ENCODE peak calls at places on chromosomes 13 and 19, in six cellular contexts. One of them, this sample, is unnamed.
A peak's percentile ranks its signal among the peaks of the same experiment; 100 is the strongest.

GRCh38 chr19:10120538-10121198 is 969 bp upstream of the EIF3G start:
- DNase-seq in stimulated activated CD8-positive, alpha-beta memory T cell treated with anti-CD3 and anti-CD28 coated beads, Interleukin-4, amount 100 ng/mL, for 1 hour: no peak
- DNase-seq in NB4: peak; percentile 76
- DNase-seq in colonic mucosa: no peak
- DNase-seq in pons: no peak
- DNase-seq in GM03348: peak; percentile 85
- DNase-seq in this sample: no peak

GRCh38 chr13:112256716-112257497 is 119.2 kb upstream of the SPACA7 start:
- DNase-seq in stimulated activated CD8-positive, alpha-beta memory T cell treated with anti-CD3 and anti-CD28 coated beads, Interleukin-4, amount 100 ng/mL, for 1 hour: no peak
- DNase-seq in NB4: no peak
- DNase-seq in pons: no peak
- DNase-seq in GM03348: no peak
- DNase-seq in colonic mucosa: no peak
- DNase-seq in this sample: no peak

GRCh38 chr19:55278391-55279135 is 1.3 kb downstream of the HSPBP1 start:
- DNase-seq in pons: no peak
- DNase-seq in NB4: no peak
- DNase-seq in colonic mucosa: no peak
- DNase-seq in GM03348: no peak
- DNase-seq in stimulated activated CD8-positive, alpha-beta memory T cell treated with anti-CD3 and anti-CD28 coated beads, Interleukin-4, amount 100 ng/mL, for 1 hour: no peak
- DNase-seq in this sample: no peak

GRCh38 chr19:45112111-45112827 is 19.3 kb downstream of the PPP1R37 start:
- DNase-seq in colonic mucosa: no peak
- DNase-seq in stimulated activated CD8-positive, alpha-beta memory T cell treated with anti-CD3 and anti-CD28 coated beads, Interleukin-4, amount 100 ng/mL, for 1 hour: no peak
- DNase-seq in NB4: no peak
- DNase-seq in GM03348: no peak
- DNase-seq in pons: no peak
- DNase-seq in this sample: no peak

GRCh38 chr13:109389892-109390345 is 396.5 kb downstream of the IRS2 start:
- DNase-seq in GM03348: peak; percentile 46
- DNase-seq in stimulated activated CD8-positive, alpha-beta memory T cell treated with anti-CD3 and anti-CD28 coated beads, Interleukin-4, amount 100 ng/mL, for 1 hour: no peak
- DNase-seq in colonic mucosa: no peak
- DNase-seq in NB4: peak; percentile 97
- DNase-seq in pons: no peak
- DNase-seq in this sample: peak; percentile 97

GRCh38 chr13:113881614-113882265 is 17.9 kb upstream of the GAS6 start:
- DNase-seq in colonic mucosa: no peak
- DNase-seq in stimulated activated CD8-positive, alpha-beta memory T cell treated with anti-CD3 and anti-CD28 coated beads, Interleukin-4, amount 100 ng/mL, for 1 hour: no peak
- DNase-seq in GM03348: no peak
- DNase-seq in pons: no peak
- DNase-seq in NB4: no peak
- DNase-seq in this sample: no peak

GRCh38 chr19:16133818-16134217 is 9.7 kb upstream of the HSH2D start:
- DNase-seq in pons: no peak
- DNase-seq in stimulated activated CD8-positive, alpha-beta memory T cell treated with anti-CD3 and anti-CD28 coated beads, Interleukin-4, amount 100 ng/mL, for 1 hour: no peak
- DNase-seq in NB4: no peak
- DNase-seq in GM03348: no peak
- DNase-seq in colonic mucosa: no peak
- DNase-seq in this sample: no peak

GRCh38 chr19:44912854-44913253 is 1.6 kb upstream of the APOC1 start:
- DNase-seq in stimulated activated CD8-positive, alpha-beta memory T cell treated with anti-CD3 and anti-CD28 coated beads, Interleukin-4, amount 100 ng/mL, for 1 hour: no peak
- DNase-seq in GM03348: no peak
- DNase-seq in colonic mucosa: no peak
- DNase-seq in pons: peak; percentile 82
- DNase-seq in NB4: no peak
- DNase-seq in this sample: peak; percentile 72

GRCh38 chr13:98977568-98978270 is at the start of gene DOCK9:
- DNase-seq in NB4: no peak
- DNase-seq in stimulated activated CD8-positive, alpha-beta memory T cell treated with anti-CD3 and anti-CD28 coated beads, Interleukin-4, amount 100 ng/mL, for 1 hour: no peak
- DNase-seq in colonic mucosa: peak; percentile 69
- DNase-seq in pons: peak; percentile 97
- DNase-seq in GM03348: peak; percentile 76
- DNase-seq in this sample: no peak

GRCh38 chr19:47776568-47776967 is 1.9 kb upstream of the SELENOW start:
- DNase-seq in NB4: no peak
- DNase-seq in colonic mucosa: peak; percentile 46
- DNase-seq in GM03348: no peak
- DNase-seq in stimulated activated CD8-positive, alpha-beta memory T cell treated with anti-CD3 and anti-CD28 coated beads, Interleukin-4, amount 100 ng/mL, for 1 hour: no peak
- DNase-seq in pons: peak; percentile 73
- DNase-seq in this sample: no peak

GRCh38 chr13:33153421-33154381 is 131.9 kb downstream of the STARD13 start:
- DNase-seq in stimulated activated CD8-positive, alpha-beta memory T cell treated with anti-CD3 and anti-CD28 coated beads, Interleukin-4, amount 100 ng/mL, for 1 hour: no peak
- DNase-seq in GM03348: no peak
- DNase-seq in NB4: no peak
- DNase-seq in pons: no peak
- DNase-seq in colonic mucosa: no peak
- DNase-seq in this sample: no peak

GRCh38 chr13:39306639-39307589 is 268.7 kb downstream of the NHLRC3 start:
- DNase-seq in stimulated activated CD8-positive, alpha-beta memory T cell treated with anti-CD3 and anti-CD28 coated beads, Interleukin-4, amount 100 ng/mL, for 1 hour: no peak
- DNase-seq in GM03348: no peak
- DNase-seq in pons: no peak
- DNase-seq in colonic mucosa: no peak
- DNase-seq in NB4: no peak
- DNase-seq in this sample: no peak

GRCh38 chr13:109856350-109856749 is 70.0 kb upstream of the IRS2 start:
- DNase-seq in NB4: no peak
- DNase-seq in stimulated activated CD8-positive, alpha-beta memory T cell treated with anti-CD3 and anti-CD28 coated beads, Interleukin-4, amount 100 ng/mL, for 1 hour: no peak
- DNase-seq in GM03348: no peak
- DNase-seq in colonic mucosa: no peak
- DNase-seq in pons: no peak
- DNase-seq in this sample: no peak

GRCh38 chr19:2034729-2035589 is 16.1 kb downstream of the MKNK2 start:
- DNase-seq in pons: no peak
- DNase-seq in colonic mucosa: peak; percentile 91
- DNase-seq in NB4: peak; percentile 44
- DNase-seq in stimulated activated CD8-positive, alpha-beta memory T cell treated with anti-CD3 and anti-CD28 coated beads, Interleukin-4, amount 100 ng/mL, for 1 hour: no peak
- DNase-seq in GM03348: peak; percentile 64
- DNase-seq in this sample: peak; percentile 40

GRCh38 chr19:7920520-7921301 is 573 bp downstream of the SNAPC2 start:
- DNase-seq in stimulated activated CD8-positive, alpha-beta memory T cell treated with anti-CD3 and anti-CD28 coated beads, Interleukin-4, amount 100 ng/mL, for 1 hour: peak; percentile 100
- DNase-seq in pons: peak; percentile 96
- DNase-seq in GM03348: peak; percentile 98
- DNase-seq in NB4: peak; percentile 97
- DNase-seq in colonic mucosa: peak; percentile 100
- DNase-seq in this sample: peak; percentile 95

GRCh38 chr19:31350033-31350692 is 927 bp upstream of the TSHZ3 start:
- DNase-seq in pons: no peak
- DNase-seq in NB4: no peak
- DNase-seq in stimulated activated CD8-positive, alpha-beta memory T cell treated with anti-CD3 and anti-CD28 coated beads, Interleukin-4, amount 100 ng/mL, for 1 hour: no peak
- DNase-seq in colonic mucosa: no peak
- DNase-seq in GM03348: peak; percentile 84
- DNase-seq in this sample: no peak

GRCh38 chr19:3346677-3347353 is 19.6 kb upstream of the NFIC start:
- DNase-seq in GM03348: peak; percentile 89
- DNase-seq in colonic mucosa: peak; percentile 55
- DNase-seq in NB4: no peak
- DNase-seq in pons: peak; percentile 77
- DNase-seq in stimulated activated CD8-positive, alpha-beta memory T cell treated with anti-CD3 and anti-CD28 coated beads, Interleukin-4, amount 100 ng/mL, for 1 hour: no peak
- DNase-seq in this sample: no peak

GRCh38 chr19:45650722-45651121 is 11.5 kb upstream of the EML2 start:
- DNase-seq in colonic mucosa: no peak
- DNase-seq in pons: no peak
- DNase-seq in GM03348: no peak
- DNase-seq in stimulated activated CD8-positive, alpha-beta memory T cell treated with anti-CD3 and anti-CD28 coated beads, Interleukin-4, amount 100 ng/mL, for 1 hour: no peak
- DNase-seq in NB4: no peak
- DNase-seq in this sample: no peak

GRCh38 chr19:2478324-2478755 is 2.4 kb downstream of the GADD45B start:
- DNase-seq in colonic mucosa: peak; percentile 81
- DNase-seq in stimulated activated CD8-positive, alpha-beta memory T cell treated with anti-CD3 and anti-CD28 coated beads, Interleukin-4, amount 100 ng/mL, for 1 hour: no peak
- DNase-seq in pons: peak; percentile 19
- DNase-seq in GM03348: peak; percentile 33
- DNase-seq in NB4: peak; percentile 95
- DNase-seq in this sample: peak; percentile 98